ENCODE peak calls at places on chromosome 15, in five cellular contexts. E, B, I, F and Q are unnamed samples.
A peak's percentile ranks its signal among the peaks of the same experiment; 100 is the strongest.

GRCh38 chr15:88982304-88982945 is 69.2 kb upstream of the MFGE8 start:
- DNase-seq in F (no peak), I (no peak), E (no peak), B (no peak), Q (no peak)

GRCh38 chr15:38297623-38298388 is 45.2 kb downstream of the SPRED1 start:
- DNase-seq in I (no peak), B (no peak), F (no peak), E (no peak), Q (no peak)

GRCh38 chr15:31295660-31296059 is 31.0 kb upstream of the KLF13 start:
- DNase-seq in B (no peak), I (no peak), F (no peak), E (no peak), Q (no peak)

GRCh38 chr15:75720297-75720696 is 7.6 kb upstream of the CSPG4 start:
- DNase-seq in I (no peak), E (no peak), F (no peak), B (no peak), Q (no peak)

GRCh38 chr15:75817151-75817935 is 25.9 kb upstream of the UBE2Q2 start:
- DNase-seq in B (no peak), F (no peak), E (no peak), I (no peak), Q (no peak)

GRCh38 chr15:99306694-99307338 is 55.5 kb downstream of the LRRC28 start:
- DNase-seq in E (no peak), F (no peak), B (peak; percentile 48), I (no peak), Q (peak; percentile 63)

GRCh38 chr15:57476533-57476975 is 100.2 kb downstream of the CGNL1 start:
- DNase-seq in E (no peak), B (no peak), I (no peak), F (no peak), Q (peak; percentile 34)

GRCh38 chr15:58213587-58214360 is 75.6 kb downstream of the AQP9 start:
- DNase-seq in F (no peak), I (no peak), E (no peak), B (no peak), Q (no peak)

GRCh38 chr15:64618569-64618968 is 156.8 kb downstream of the RBPMS2 start:
- DNase-seq in F (no peak), I (no peak), B (no peak), E (no peak), Q (no peak)

GRCh38 chr15:41876689-41877088 is 17.2 kb downstream of the SPTBN5 start:
- DNase-seq in F (no peak), B (no peak), I (no peak), E (no peak), Q (no peak)

GRCh38 chr15:86653344-86654192 is 573.9 kb downstream of the AGBL1 start:
- DNase-seq in I (no peak), F (no peak), B (no peak), E (no peak), Q (no peak)

GRCh38 chr15:77836116-77836798 is 203.5 kb upstream of the LINGO1 start:
- DNase-seq in B (no peak), I (peak; percentile 9), F (no peak), E (no peak), Q (peak; percentile 39)

GRCh38 chr15:78162038-78162437 is 12.9 kb downstream of the IDH3A start:
- DNase-seq in F (peak; percentile 74), I (no peak), B (no peak), E (peak; percentile 79), Q (no peak)

GRCh38 chr15:38650384-38650783 is 85.8 kb upstream of the RASGRP1 start:
- DNase-seq in B (no peak), I (no peak), E (no peak), F (no peak), Q (no peak)

GRCh38 chr15:68618339-68619302 is 39.8 kb downstream of the CORO2B start:
- DNase-seq in E (no peak), B (no peak), I (no peak), F (no peak), Q (no peak)